ENCODE peak calls at places on chromosome X, in eight cellular contexts. J, M, A, H, T, K, D and Y are unnamed samples. For H3K4me1, the result is how much of the 10 kb centered on the place peaks cover.

GRCh38 chrX:72057844-72058243 is 73.9 kb downstream of the RTL5 start:
- DNase-seq in J (no peak), M (peak), A (no peak), H (no peak), T (no peak), K (no peak), D (peak), Y (no peak)

GRCh38 chrX:18931972-18932371 is 51.9 kb downstream of the PHKA2 start:
- DNase-seq in J (peak), M (no peak), A (no peak), H (peak), T (no peak), K (peak), D (peak), Y (peak)

GRCh38 chrX:68980906-68981616 is 152.2 kb downstream of the EFNB1 start:
- DNase-seq in J (no peak), M (no peak), A (no peak), H (no peak), T (no peak), K (no peak), D (no peak), Y (no peak)

GRCh38 chrX:103811858-103812257 is 20.2 kb downstream of the RAB9B start:
- DNase-seq in J (no peak), M (no peak), A (no peak), H (no peak), T (no peak), K (no peak), D (no peak), Y (no peak)

GRCh38 chrX:65932173-65933084 is 107.5 kb downstream of the VSIG4 start:
- DNase-seq in J (peak), M (no peak), A (no peak), H (no peak), T (no peak), K (peak), D (peak), Y (no peak)

GRCh38 chrX:17192111-17192510 is 182.9 kb upstream of the NHS start:
- DNase-seq in J (no peak), M (no peak), A (peak), H (no peak), T (no peak), K (no peak), D (no peak), Y (no peak)

GRCh38 chrX:66633541-66633940 is 5.3 kb downstream of the EDA2R start:
- DNase-seq in J (no peak), M (no peak), A (peak), H (peak), T (no peak), K (no peak), D (no peak), Y (peak)

GRCh38 chrX:128396601-128397000 is 344.4 kb upstream of the ACTRT1 start:
- DNase-seq in J (no peak), M (no peak), A (no peak), H (no peak), T (no peak), K (peak), D (no peak), Y (no peak)

GRCh38 chrX:133337250-133337649 is 78.0 kb downstream of the GPC4 start:
- DNase-seq in J (no peak), M (peak), A (no peak), H (no peak), T (no peak), K (no peak), D (no peak), Y (no peak)

GRCh38 chrX:48786341-48786800 is at the start of gene GATA1:
- DNase-seq in J (peak), M (no peak), A (no peak), H (no peak), T (no peak), K (no peak), D (no peak), Y (no peak)

GRCh38 chrX:11579856-11580595 is 85.7 kb downstream of the ARHGAP6 start:
- DNase-seq in J (no peak), M (no peak), A (no peak), H (no peak), T (no peak), K (no peak), D (no peak), Y (peak)

GRCh38 chrX:65926095-65927019 is 113.5 kb downstream of the VSIG4 start:
- DNase-seq in J (no peak), M (no peak), A (no peak), H (no peak), T (peak), K (no peak), D (peak), Y (no peak)

GRCh38 chrX:8139713-8140112 is 31.4 kb downstream of the VCX2 start:
- DNase-seq in J (no peak), M (peak), A (peak), H (peak), T (no peak), K (no peak), D (no peak), Y (peak)

GRCh38 chrX:19682712-19683331 is 167.5 kb upstream of the MAP3K15 start:
- DNase-seq in J (peak), M (peak), A (peak), H (peak), T (peak), K (peak), D (peak), Y (peak)

GRCh38 chrX:8811611-8812010 is 10.4 kb upstream of the FAM9A start:
- DNase-seq in J (no peak), M (no peak), A (no peak), H (no peak), T (no peak), K (no peak), D (no peak), Y (no peak)

GRCh38 chrX:123731987-123732678 is 719 bp downstream of the THOC2 start:
- DNase-seq in J (peak), M (no peak), A (no peak), H (peak), T (no peak), K (peak), D (no peak), Y (peak)

GRCh38 chrX:121958886-121959285 is 911.5 kb downstream of the GLUD2 start:
- DNase-seq in J (no peak), M (no peak), A (peak), H (peak), T (no peak), K (no peak), D (no peak), Y (no peak)

GRCh38 chrX:129522184-129523059 is 868 bp downstream of the SMARCA1 start:
- DNase-seq in J (peak), M (peak), A (peak), H (peak), T (no peak), K (peak), D (no peak), Y (peak)

GRCh38 chrX:10041383-10041782 is 74.2 kb downstream of the CLDN34 start:
- DNase-seq in J (no peak), M (no peak), A (peak), H (no peak), T (no peak), K (peak), D (no peak), Y (no peak)

GRCh38 chrX:150446151-150446550 is 83.0 kb downstream of the MAMLD1 start:
- DNase-seq in J (no peak), M (no peak), A (no peak), H (peak), T (no peak), K (no peak), D (no peak), Y (no peak)

GRCh38 chrX:51743179-51743957 is at the start of gene GSPT2:
- DNase-seq in J (peak), M (peak), A (peak), H (peak), T (peak), K (peak), D (peak), Y (peak)

GRCh38 chrX:34918856-34919255 is 23.7 kb upstream of the FAM47B start:
- DNase-seq in J (peak), M (no peak), A (peak), H (peak), T (no peak), K (peak), D (no peak), Y (peak)

GRCh38 chrX:46574941-46575381 is 1.4 kb downstream of the CHST7 start:
- DNase-seq in J (peak), M (no peak), A (no peak), H (peak), T (peak), K (no peak), D (peak), Y (no peak)

GRCh38 chrX:31268359-31268758 is 196.5 kb upstream of the FTHL17 start:
- DNase-seq in J (no peak), M (no peak), A (no peak), H (peak), T (no peak), K (no peak), D (no peak), Y (peak)
- H3K4me1 ChIP-seq in J (under half), M (under half), A (under half), H (under half), T (under half), K (under half), D (under half), Y (under half)

DNA sequence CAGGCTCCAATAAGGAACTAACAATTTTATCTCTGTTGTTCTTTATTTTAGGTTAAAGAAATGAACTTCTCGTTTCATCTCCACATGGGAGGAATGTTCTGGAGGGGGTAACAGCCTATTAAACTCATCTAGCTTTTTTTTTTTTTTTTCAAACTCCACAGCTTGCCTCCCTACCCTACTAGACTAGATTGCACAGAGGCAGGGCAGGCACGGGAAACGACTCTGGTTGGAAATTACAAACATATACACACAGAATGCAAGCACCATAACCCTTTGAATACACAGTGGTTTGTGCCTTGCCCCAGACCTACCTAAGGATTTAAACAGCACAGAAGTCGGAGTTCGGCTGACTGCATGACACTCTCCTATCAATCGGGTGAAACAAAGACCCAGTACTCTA is 2.7 kb downstream of the MECP2 start:
- DNase-seq in J (no peak), M (no peak), A (no peak), H (no peak), T (no peak), K (no peak), D (no peak), Y (no peak)
- H3K4me1 ChIP-seq in J (under half), M (under half), A (under half), H (under half), T (half or more), K (under half), D (under half), Y (under half)

GRCh38 chrX:37816766-37817165 is 30.6 kb downstream of the DYNLT3 start:
- DNase-seq in J (no peak), M (no peak), A (no peak), H (no peak), T (no peak), K (no peak), D (no peak), Y (no peak)
- H3K4me1 ChIP-seq in J (under half), M (under half), A (under half), H (under half), T (under half), K (under half), D (under half), Y (under half)

DNA sequence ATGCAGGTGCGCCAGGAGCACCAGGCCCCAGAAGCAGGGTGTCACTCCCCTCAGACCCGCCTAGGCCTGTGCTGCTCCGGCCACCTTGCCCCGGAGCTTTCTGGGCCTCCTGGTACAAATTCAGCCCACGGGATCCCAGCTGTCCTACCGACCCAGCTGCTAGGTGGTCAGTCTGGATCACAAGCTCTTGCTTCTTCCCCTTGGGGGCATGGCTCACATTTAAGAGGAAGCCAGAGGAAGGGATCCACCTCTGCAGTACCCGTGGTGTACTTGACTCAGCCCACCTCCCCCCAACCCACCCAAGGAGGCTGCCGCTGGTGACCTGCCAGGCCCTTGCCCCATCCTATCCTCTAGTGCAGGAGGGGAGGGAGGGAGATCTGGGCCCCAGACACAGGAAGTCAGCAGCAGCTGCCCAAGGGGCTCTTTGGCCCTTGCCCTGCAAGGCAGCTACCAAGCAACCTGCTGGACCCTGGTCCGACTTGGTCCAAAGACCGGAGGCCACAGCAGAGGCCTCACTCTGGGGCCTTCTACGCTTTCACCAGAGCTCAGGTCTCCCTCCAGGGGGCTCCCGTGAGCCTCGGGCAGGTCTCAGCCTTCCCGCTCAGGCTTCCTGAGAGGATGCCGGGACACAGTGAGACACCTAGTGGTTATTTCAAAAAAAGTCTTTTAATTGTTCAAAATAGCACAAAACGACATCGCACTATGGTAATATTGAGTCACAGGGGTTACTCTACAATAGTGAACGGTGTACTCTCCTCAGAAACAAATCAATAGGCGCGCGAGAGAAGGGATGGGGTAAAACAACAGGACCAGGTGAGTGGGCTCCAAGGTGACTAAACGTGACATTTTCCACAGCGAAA is 2.7 kb upstream of the RENBP start:
- DNase-seq in J (peak), M (peak), A (peak), H (peak), T (peak), K (peak), D (peak), Y (peak)
- H3K4me1 ChIP-seq in J (under half), M (half or more), A (under half), H (under half), T (under half), K (under half), D (under half), Y (under half)

GRCh38 chrX:115591856-115592842 is 31.2 kb downstream of the PLS3 start:
- DNase-seq in J (no peak), M (no peak), A (no peak), H (no peak), T (no peak), K (no peak), D (no peak), Y (no peak)
- H3K4me1 ChIP-seq in J (under half), M (under half), A (under half), H (under half), T (under half), K (half or more), D (under half), Y (under half)